ENCODE peak calls at places on chromosome 14, in four cellular contexts. X, W, G and P are unnamed samples.
A peak's percentile ranks its signal among the peaks of the same experiment; 100 is the strongest.

GRCh38 chr14:105337966-105338365 is 23.4 kb downstream of the PACS2 start:
- DNase-seq in G (no peak), W (no peak), X (peak; percentile 55), P (no peak)

GRCh38 chr14:35287481-35288013 is 4.6 kb upstream of the PSMA6 start:
- DNase-seq in G (no peak), X (peak; percentile 59), W (no peak), P (peak; percentile 12)

GRCh38 chr14:74988131-74988530 is 14.6 kb upstream of the EIF2B2 start:
- DNase-seq in G (no peak), X (no peak), W (peak; percentile 1), P (no peak)

GRCh38 chr14:74135386-74135785 is 50.6 kb downstream of the LIN52 start:
- DNase-seq in W (no peak), G (no peak), X (no peak), P (no peak)

GRCh38 chr14:88233915-88234314 is 89.2 kb downstream of the KCNK10 start:
- DNase-seq in X (no peak), W (peak; percentile 8), G (peak; percentile 80), P (no peak)

GRCh38 chr14:23069413-23069806 is 12.1 kb upstream of the CDH24 start:
- DNase-seq in G (no peak), X (no peak), W (no peak), P (no peak)

GRCh38 chr14:70886421-70887206 is 20.6 kb upstream of the PCNX1 start:
- DNase-seq in G (no peak), W (no peak), X (no peak), P (peak; percentile 63)

GRCh38 chr14:23550827-23551265 is 719 bp downstream of the ZFHX2 start:
- DNase-seq in X (no peak), G (no peak), W (peak; percentile 69), P (peak; percentile 27)

GRCh38 chr14:36975834-36976233 is 196.6 kb downstream of the SLC25A21 start:
- DNase-seq in X (no peak), W (no peak), G (no peak), P (no peak)

GRCh38 chr14:71300474-71301359 is 393.5 kb downstream of the PCNX1 start:
- DNase-seq in X (no peak), G (no peak), W (no peak), P (no peak)

GRCh38 chr14:99604766-99605298 is 825 bp upstream of the CCDC85C start:
- DNase-seq in W (peak; percentile 35), G (peak; percentile 60), X (no peak), P (peak; percentile 33)

GRCh38 chr14:34496679-34497513 is 34.9 kb upstream of the SPTSSA start:
- DNase-seq in X (peak; percentile 41), G (peak; percentile 76), W (peak; percentile 70), P (peak; percentile 74)

GRCh38 chr14:37048666-37049071 is 123.7 kb downstream of the SLC25A21 start:
- DNase-seq in W (no peak), X (no peak), G (no peak), P (no peak)

DNA sequence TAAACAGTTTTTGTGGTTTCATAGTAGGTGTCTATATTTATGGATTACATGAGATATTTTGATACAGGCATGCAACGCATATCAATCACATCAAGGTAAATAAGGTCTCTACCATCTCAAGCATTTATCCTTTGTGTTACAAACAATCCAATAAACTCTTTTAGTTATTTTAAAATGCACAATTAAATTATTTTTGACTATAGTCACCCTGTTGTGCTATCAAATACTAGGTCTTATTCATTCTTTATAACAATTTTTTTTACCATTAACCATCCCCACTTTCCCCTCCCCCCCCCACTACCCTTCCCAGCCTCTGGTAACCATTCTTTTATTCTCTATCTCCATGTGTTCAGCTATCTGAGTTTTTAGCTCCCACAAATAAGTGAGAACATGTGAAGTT is 175.7 kb upstream of the FBXO33 start:
- DNase-seq in X (no peak), W (no peak), G (no peak), P (no peak)
- TF ChIP-seq POLR2AphosphoS5 in X (no peak), W (no peak), G (no peak), P (no peak)

GRCh38 chr14:77024171-77024627 is 4.3 kb downstream of the IRF2BPL start:
- DNase-seq in W (peak; percentile 36), X (no peak), G (peak; percentile 99), P (peak; percentile 67)

GRCh38 chr14:77026930-77027537 is 1.5 kb downstream of the IRF2BPL start:
- DNase-seq in W (peak; percentile 38), X (peak; percentile 54), G (peak; percentile 55), P (no peak)

GRCh38 chr14:77027538-77028383 is 747 bp downstream of the IRF2BPL start:
- DNase-seq in X (peak; percentile 64), W (peak; percentile 75), G (peak; percentile 58), P (peak; percentile 75)

GRCh38 chr14:77026166-77026929 is 2.2 kb downstream of the IRF2BPL start:
- DNase-seq in G (peak; percentile 56), X (peak; percentile 52), W (no peak), P (no peak)

DNA sequence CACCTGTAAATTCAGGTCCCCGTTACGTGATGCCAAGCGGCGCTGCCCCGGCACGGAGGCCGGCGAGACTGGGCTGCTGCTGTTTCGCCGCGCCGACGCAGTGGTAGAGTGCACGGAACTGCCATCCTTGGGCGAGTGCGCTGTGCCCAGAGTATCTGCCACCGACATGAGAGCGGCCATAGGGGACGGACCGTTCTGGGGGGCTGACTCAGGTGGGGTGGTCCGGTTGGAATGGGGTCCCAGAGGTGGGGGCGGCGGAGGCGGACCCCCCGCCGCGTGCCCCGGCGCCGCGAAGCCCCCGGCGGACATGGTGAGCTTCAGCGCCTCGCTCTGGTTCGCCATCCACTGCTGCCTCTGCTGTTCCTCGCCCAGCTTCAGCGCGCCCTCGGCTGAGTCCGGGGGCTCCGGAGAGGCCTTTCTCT is 2.8 kb downstream of the IRF2BPL start:
- DNase-seq in G (peak; percentile 46), W (no peak), X (no peak), P (no peak)
- TF ChIP-seq POLR2AphosphoS5 in G (no peak), W (no peak), X (no peak), P (no peak)

DNA sequence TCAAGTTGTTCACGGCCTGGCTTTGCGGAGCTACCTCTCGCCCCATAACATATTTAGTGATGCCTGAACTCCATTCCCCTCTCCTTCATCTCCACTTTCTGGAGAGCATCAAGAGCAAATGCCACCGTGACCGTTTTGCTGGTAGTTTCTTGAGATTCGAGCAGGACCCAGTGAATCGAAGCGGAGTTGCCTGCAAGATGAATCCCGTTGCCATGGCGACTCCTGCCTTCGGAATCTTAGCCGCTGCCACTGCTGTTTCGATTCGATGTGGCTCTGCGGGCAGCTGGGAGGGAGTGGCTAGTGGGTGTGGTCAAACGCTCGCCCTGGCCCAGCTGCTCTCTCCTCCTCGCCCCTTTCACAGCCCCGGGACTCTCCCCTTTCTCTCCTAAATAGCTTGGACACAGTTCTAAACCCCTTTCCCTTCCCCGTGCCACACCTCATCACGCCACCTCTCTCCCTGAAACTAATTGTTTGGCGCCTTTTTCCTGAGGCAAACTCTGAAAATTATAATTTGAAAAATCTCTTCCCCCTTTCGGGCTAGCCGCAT is 1.4 kb downstream of the DAAM1 start:
- DNase-seq in X (peak; percentile 84), G (peak; percentile 98), W (peak; percentile 69), P (peak; percentile 90)
- TF ChIP-seq POLR2AphosphoS5 in X (peak; percentile 43), G (no peak), W (no peak), P (peak; percentile 23)

GRCh38 chr14:101334656-101335055 is 226.6 kb upstream of the DIO3 start:
- DNase-seq in G (no peak), X (no peak), W (no peak), P (no peak)

GRCh38 chr14:101336203-101336602 is 225.1 kb upstream of the DIO3 start:
- DNase-seq in X (no peak), W (no peak), G (no peak), P (no peak)

GRCh38 chr14:101337053-101337452 is 224.2 kb upstream of the DIO3 start:
- DNase-seq in W (no peak), X (no peak), G (no peak), P (no peak)

GRCh38 chr14:101333335-101334280 is 227.7 kb upstream of the DIO3 start:
- DNase-seq in X (no peak), G (no peak), W (no peak), P (no peak)

GRCh38 chr14:101335061-101335661 is 226.1 kb upstream of the DIO3 start:
- DNase-seq in W (no peak), X (no peak), G (no peak), P (no peak)
- TF ChIP-seq POLR2AphosphoS5 in W (no peak), X (peak; percentile 4), G (no peak), P (no peak)

GRCh38 chr14:65255583-65256443 is 153.5 kb upstream of the MAX start:
- DNase-seq in W (no peak), X (peak; percentile 86), G (peak; percentile 94), P (peak; percentile 88)
- TF ChIP-seq POLR2AphosphoS5 in W (no peak), X (no peak), G (peak; percentile 58), P (peak; percentile 40)

GRCh38 chr14:65815127-65815526 is 402.6 kb downstream of the FUT8 start:
- DNase-seq in G (no peak), W (no peak), X (no peak), P (no peak)
- TF ChIP-seq POLR2AphosphoS5 in G (no peak), W (no peak), X (no peak), P (no peak)

GRCh38 chr14:90552465-90553297 is 155.9 kb downstream of the CALM1 start:
- DNase-seq in G (no peak), X (no peak), W (no peak), P (no peak)

GRCh38 chr14:90551070-90551704 is 154.4 kb downstream of the CALM1 start:
- DNase-seq in X (no peak), G (no peak), W (no peak), P (no peak)

GRCh38 chr14:90553298-90553920 is 156.6 kb downstream of the CALM1 start:
- DNase-seq in X (no peak), G (peak; percentile 48), W (no peak), P (no peak)

GRCh38 chr14:90549794-90550591 is 153.2 kb downstream of the CALM1 start:
- DNase-seq in X (no peak), G (no peak), W (no peak), P (no peak)

GRCh38 chr14:90551733-90552464 is 155.1 kb downstream of the CALM1 start:
- DNase-seq in W (no peak), X (peak; percentile 40), G (no peak), P (no peak)
- TF ChIP-seq POLR2AphosphoS5 in W (no peak), X (no peak), G (no peak), P (peak; percentile 67)

GRCh38 chr14:52061890-52062289 is 7.0 kb downstream of the NID2 start:
- DNase-seq in G (peak; percentile 31), W (no peak), X (no peak), P (no peak)

GRCh38 chr14:52061380-52061779 is 7.5 kb downstream of the NID2 start:
- DNase-seq in G (no peak), X (no peak), W (no peak), P (no peak)

GRCh38 chr14:52058346-52058745 is 10.5 kb downstream of the NID2 start:
- DNase-seq in X (no peak), W (no peak), G (no peak), P (no peak)

GRCh38 chr14:52060080-52060479 is 8.8 kb downstream of the NID2 start:
- DNase-seq in G (no peak), W (no peak), X (no peak), P (peak; percentile 18)

DNA sequence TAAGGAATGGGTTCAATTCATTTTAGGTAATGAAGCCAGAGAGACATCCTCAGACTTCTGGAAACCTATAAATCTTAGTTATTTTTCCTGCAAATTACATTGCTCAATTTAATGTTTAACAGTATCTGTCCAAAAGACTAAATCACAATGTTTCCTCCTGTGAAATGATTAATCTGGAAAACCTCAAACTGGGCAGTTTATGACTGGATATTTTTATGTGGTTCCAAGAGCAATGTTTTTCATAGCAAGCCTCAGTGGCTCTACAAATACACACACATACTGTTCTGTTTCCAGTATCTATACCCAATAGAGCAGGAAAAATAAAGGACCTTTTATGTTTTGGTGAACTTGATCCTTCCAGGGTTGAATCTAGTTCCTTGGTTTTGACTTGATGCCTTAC is 9.2 kb downstream of the NID2 start:
- DNase-seq in G (no peak), W (no peak), X (no peak), P (no peak)
- TF ChIP-seq POLR2AphosphoS5 in G (no peak), W (no peak), X (no peak), P (peak; percentile 80)